ENCODE peak calls at places on chromosomes 12 and 14, in seven cellular contexts. E is tibial artery, Q is uterus, N is HCT116, Z is PC-3, T is cardiac muscle cell, G is Karpas-422. L is an unnamed sample.

GRCh38 chr12:131505561-131505960 is 205.3 kb upstream of the SFSWAP start:
- DNase-seq in E (no peak), Q (peak; percentile 23), N (no peak), Z (no peak), T (no peak), G (no peak), L (no peak)

GRCh38 chr12:131108171-131108955 is 154.7 kb downstream of the ADGRD1 start:
- DNase-seq in E (no peak), Q (no peak), N (no peak), Z (no peak), T (no peak), G (peak; percentile 58), L (peak; percentile 16)

GRCh38 chr12:110844551-110845395 is 2.0 kb upstream of the CCDC63 start:
- DNase-seq in E (no peak), Q (no peak), N (no peak), Z (no peak), T (peak; percentile 69), G (no peak), L (no peak)

GRCh38 chr14:102902086-102902485 is 20.4 kb upstream of the AMN start:
- DNase-seq in E (no peak), Q (no peak), N (no peak), Z (no peak), T (no peak), G (no peak), L (no peak)

GRCh38 chr14:52833891-52834290 is 42.5 kb upstream of the GNPNAT1 start:
- DNase-seq in E (no peak), Q (no peak), N (no peak), Z (no peak), T (no peak), G (no peak), L (no peak)

GRCh38 chr14:104442611-104443390 is 136.8 kb upstream of the C14orf180 start:
- DNase-seq in E (peak; percentile 15), Q (no peak), N (no peak), Z (no peak), T (no peak), G (no peak), L (no peak)

GRCh38 chr12:84910549-84911241 is 1.9 kb downstream of the SLC6A15 start:
- DNase-seq in E (no peak), Q (no peak), N (no peak), Z (no peak), T (peak; percentile 38), G (no peak), L (no peak)

GRCh38 chr14:24903337-24903736 is 146.6 kb downstream of the STXBP6 start:
- DNase-seq in E (no peak), Q (no peak), N (no peak), Z (peak; percentile 6), T (peak; percentile 62), G (no peak), L (no peak)

GRCh38 chr12:3964404-3964803 is 91.2 kb upstream of the PARP11 start:
- DNase-seq in E (no peak), Q (no peak), N (peak; percentile 1), Z (no peak), T (peak; percentile 5), G (peak; percentile 60), L (no peak)

GRCh38 chr14:57533214-57533613 is 39.6 kb upstream of the CCDC198 start:
- DNase-seq in E (no peak), Q (no peak), N (peak; percentile 22), Z (peak; percentile 83), T (peak; percentile 15), G (peak; percentile 81), L (no peak)

GRCh38 chr12:52216107-52216506 is 16.9 kb upstream of the KRT7 start:
- DNase-seq in E (peak; percentile 19), Q (no peak), N (no peak), Z (peak; percentile 3), T (no peak), G (no peak), L (peak; percentile 14)

GRCh38 chr12:12715128-12715458 is 2.1 kb upstream of the CDKN1B start:
- DNase-seq in E (no peak), Q (no peak), N (no peak), Z (no peak), T (no peak), G (no peak), L (no peak)

DNA sequence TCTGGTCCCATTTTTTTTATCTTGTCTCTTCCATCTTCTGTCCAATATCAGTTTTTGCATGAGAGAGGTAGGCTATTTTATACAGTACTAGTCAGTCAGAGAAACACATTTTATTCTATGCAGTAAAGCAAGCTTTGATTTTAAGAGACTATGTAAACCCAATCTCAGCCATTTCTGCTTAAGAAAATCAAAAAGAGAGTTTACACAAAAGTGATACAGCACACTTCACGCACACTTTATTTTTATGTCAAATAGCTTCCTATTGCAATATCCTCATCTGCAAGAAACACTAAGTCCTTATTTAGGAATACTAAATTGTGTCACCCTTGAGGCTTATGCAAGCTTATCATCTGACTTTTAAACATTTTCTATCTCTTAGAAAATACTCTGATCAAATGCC is 78.3 kb downstream of the MED13L start:
- DNase-seq in E (no peak), Q (no peak), N (no peak), Z (no peak), T (no peak), G (no peak), L (no peak)
- H3K4me1 ChIP-seq in E (peaks cover 63% of the 10 kb centered on the region), Q (peaks cover 5% of the 10 kb centered on the region), N (no peaks in the 10 kb centered on the region), Z (peaks cover 8% of the 10 kb centered on the region), T (peaks cover 77% of the 10 kb centered on the region), G (no peaks in the 10 kb centered on the region), L (peaks cover 66% of the 10 kb centered on the region)

GRCh38 chr12:39145175-39145999 is 240.0 kb upstream of the CPNE8 start:
- DNase-seq in E (no peak), Q (peak; percentile 37), N (no peak), Z (peak; percentile 70), T (peak; percentile 58), G (no peak), L (peak; percentile 61)
- H3K4me3 ChIP-seq in E (peak overlapping the region; percentile 48), Q (peak overlapping the region; percentile 29), N (no peak overlapping the region), Z (peak overlapping the region; percentile 67), T (peak overlapping the region; percentile 26), G (no peak overlapping the region), L (peak overlapping the region; percentile 62)

GRCh38 chr14:91232631-91233030 is 11.9 kb downstream of the GPR68 start:
- DNase-seq in E (no peak), Q (no peak), N (no peak), Z (no peak), T (no peak), G (no peak), L (no peak)
- H3K27ac ChIP-seq in E (no peak overlapping the region), Q (no peak overlapping the region), N (no peak overlapping the region), Z (no peak overlapping the region), T (no peak overlapping the region), G (no peak overlapping the region), L (peak overlapping the region; percentile 49)

GRCh38 chr12:124947013-124947412 is 32.6 kb upstream of the UBC start:
- DNase-seq in E (no peak), Q (no peak), N (no peak), Z (no peak), T (no peak), G (no peak), L (no peak)
- H3K4me1 ChIP-seq in E (no peaks in the 10 kb centered on the region), Q (no peaks in the 10 kb centered on the region), N (no peaks in the 10 kb centered on the region), Z (no peaks in the 10 kb centered on the region), T (no peaks in the 10 kb centered on the region), G (no peaks in the 10 kb centered on the region), L (no peaks in the 10 kb centered on the region)

DNA sequence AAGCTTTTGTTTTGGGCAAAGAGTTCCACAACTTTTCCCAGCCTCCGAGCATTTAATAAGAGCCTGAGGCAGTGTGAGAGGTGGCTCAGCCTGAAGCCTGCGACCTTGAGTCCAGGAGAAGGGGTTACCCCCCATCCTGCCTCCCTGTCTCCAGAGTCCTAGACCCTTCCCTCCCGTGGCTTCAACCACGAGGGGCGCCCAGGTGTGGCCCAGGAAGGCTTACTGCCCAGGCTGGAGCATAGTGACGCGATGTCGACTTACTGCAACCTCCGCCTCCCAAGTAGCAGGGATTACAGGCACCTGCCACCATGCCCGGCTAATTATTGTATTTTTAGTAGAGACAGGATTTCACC is 641 bp downstream of the LRRC43 start:
- DNase-seq in E (no peak), Q (no peak), N (no peak), Z (no peak), T (no peak), G (no peak), L (no peak)
- H3K4me3 ChIP-seq in E (peak overlapping the region; percentile 57), Q (no peak overlapping the region), N (no peak overlapping the region), Z (no peak overlapping the region), T (peak overlapping the region; percentile 42), G (no peak overlapping the region), L (peak overlapping the region; percentile 60)

GRCh38 chr14:32354716-32355115 is 25.6 kb downstream of the AKAP6 start:
- DNase-seq in E (no peak), Q (no peak), N (no peak), Z (no peak), T (no peak), G (no peak), L (no peak)

GRCh38 chr14:32345311-32345771 is 16.2 kb downstream of the AKAP6 start:
- DNase-seq in E (no peak), Q (no peak), N (no peak), Z (peak; percentile 2), T (peak; percentile 25), G (no peak), L (no peak)

GRCh38 chr14:32349322-32349721 is 20.2 kb downstream of the AKAP6 start:
- DNase-seq in E (no peak), Q (no peak), N (no peak), Z (no peak), T (no peak), G (no peak), L (no peak)

GRCh38 chr14:32352631-32353030 is 23.5 kb downstream of the AKAP6 start:
- DNase-seq in E (no peak), Q (no peak), N (no peak), Z (no peak), T (peak; percentile 19), G (no peak), L (no peak)

DNA sequence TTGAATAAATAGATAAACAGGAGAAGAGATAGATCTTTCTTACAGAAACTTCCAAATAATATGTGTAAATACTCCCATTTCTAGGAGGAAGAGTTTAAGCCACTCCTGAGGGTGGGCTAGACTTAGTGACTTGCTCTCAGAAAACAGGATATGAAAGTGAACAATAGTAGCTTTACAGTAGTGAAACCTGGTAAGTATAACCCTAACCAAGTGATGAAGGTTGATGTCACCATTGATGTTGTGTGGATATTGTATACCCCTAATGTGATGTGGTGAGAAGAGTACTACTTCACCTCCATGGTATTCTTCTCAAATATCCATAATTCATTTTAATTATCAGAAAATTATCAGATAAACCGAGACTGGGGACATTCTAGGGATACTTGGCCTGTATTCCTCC is 20.9 kb downstream of the AKAP6 start:
- DNase-seq in E (no peak), Q (no peak), N (no peak), Z (no peak), T (no peak), G (peak; percentile 59), L (no peak)
- H3K27ac ChIP-seq in E (no peak overlapping the region), Q (no peak overlapping the region), N (no peak overlapping the region), Z (no peak overlapping the region), T (no peak overlapping the region), G (no peak overlapping the region), L (no peak overlapping the region)